ENCODE peak calls at places on chromosomes 13 and 19, in seven cellular contexts. One of them, this sample, is unnamed.

GRCh38 chr13:48333976-48334375 is 30.4 kb downstream of the RB1 start:
- DNase-seq in DND-41: no peak
- DNase-seq in stimulated activated CD4-positive, alpha-beta T cell treated with anti-CD3 and anti-CD28 coated beads, Interleukin-2, amount 100 ng/mL, for 48 hours: no peak
- DNase-seq in NCI-H1436: no peak
- DNase-seq in HS-5: no peak
- DNase-seq in C1 segment of cervical spinal cord: no peak
- DNase-seq in NCI-H187 treated with DMSO at 0.1 percent for 48 hours: no peak
- DNase-seq in this sample: no peak

GRCh38 chr19:17348700-17349099 is 11.3 kb downstream of the GTPBP3 start:
- DNase-seq in DND-41: no peak
- DNase-seq in stimulated activated CD4-positive, alpha-beta T cell treated with anti-CD3 and anti-CD28 coated beads, Interleukin-2, amount 100 ng/mL, for 48 hours: no peak
- DNase-seq in NCI-H1436: no peak
- DNase-seq in HS-5: no peak
- DNase-seq in C1 segment of cervical spinal cord: no peak
- DNase-seq in NCI-H187 treated with DMSO at 0.1 percent for 48 hours: no peak
- DNase-seq in this sample: no peak

GRCh38 chr13:75415720-75416119 is 66.2 kb downstream of the TBC1D4 start:
- DNase-seq in DND-41: no peak
- DNase-seq in stimulated activated CD4-positive, alpha-beta T cell treated with anti-CD3 and anti-CD28 coated beads, Interleukin-2, amount 100 ng/mL, for 48 hours: no peak
- DNase-seq in NCI-H1436: no peak
- DNase-seq in HS-5: peak
- DNase-seq in C1 segment of cervical spinal cord: no peak
- DNase-seq in NCI-H187 treated with DMSO at 0.1 percent for 48 hours: no peak
- DNase-seq in this sample: no peak

GRCh38 chr19:46890423-46891170 is 29.8 kb downstream of the ARHGAP35 start:
- DNase-seq in DND-41: no peak
- DNase-seq in stimulated activated CD4-positive, alpha-beta T cell treated with anti-CD3 and anti-CD28 coated beads, Interleukin-2, amount 100 ng/mL, for 48 hours: no peak
- DNase-seq in NCI-H1436: no peak
- DNase-seq in HS-5: peak
- DNase-seq in C1 segment of cervical spinal cord: no peak
- DNase-seq in NCI-H187 treated with DMSO at 0.1 percent for 48 hours: no peak
- DNase-seq in this sample: no peak

GRCh38 chr19:32373614-32374295 is 28.3 kb downstream of the ZNF507 start:
- DNase-seq in DND-41: no peak
- DNase-seq in stimulated activated CD4-positive, alpha-beta T cell treated with anti-CD3 and anti-CD28 coated beads, Interleukin-2, amount 100 ng/mL, for 48 hours: no peak
- DNase-seq in NCI-H1436: no peak
- DNase-seq in HS-5: peak
- DNase-seq in C1 segment of cervical spinal cord: no peak
- DNase-seq in NCI-H187 treated with DMSO at 0.1 percent for 48 hours: no peak
- DNase-seq in this sample: no peak

GRCh38 chr13:102825921-102826706 is 19.7 kb upstream of the ERCC5 start:
- DNase-seq in DND-41: no peak
- DNase-seq in stimulated activated CD4-positive, alpha-beta T cell treated with anti-CD3 and anti-CD28 coated beads, Interleukin-2, amount 100 ng/mL, for 48 hours: no peak
- DNase-seq in NCI-H1436: no peak
- DNase-seq in HS-5: peak
- DNase-seq in C1 segment of cervical spinal cord: no peak
- DNase-seq in NCI-H187 treated with DMSO at 0.1 percent for 48 hours: no peak
- DNase-seq in this sample: no peak

GRCh38 chr13:108342369-108343289 is 73.1 kb downstream of the TNFSF13B start:
- DNase-seq in DND-41: no peak
- DNase-seq in stimulated activated CD4-positive, alpha-beta T cell treated with anti-CD3 and anti-CD28 coated beads, Interleukin-2, amount 100 ng/mL, for 48 hours: no peak
- DNase-seq in NCI-H1436: peak
- DNase-seq in HS-5: no peak
- DNase-seq in C1 segment of cervical spinal cord: no peak
- DNase-seq in NCI-H187 treated with DMSO at 0.1 percent for 48 hours: no peak
- DNase-seq in this sample: no peak

GRCh38 chr19:42121036-42121621 is 11.1 kb downstream of the POU2F2 start:
- DNase-seq in DND-41: no peak
- DNase-seq in stimulated activated CD4-positive, alpha-beta T cell treated with anti-CD3 and anti-CD28 coated beads, Interleukin-2, amount 100 ng/mL, for 48 hours: no peak
- DNase-seq in NCI-H1436: no peak
- DNase-seq in HS-5: no peak
- DNase-seq in C1 segment of cervical spinal cord: no peak
- DNase-seq in NCI-H187 treated with DMSO at 0.1 percent for 48 hours: no peak
- DNase-seq in this sample: no peak

GRCh38 chr13:34076943-34077703 is 259.2 kb downstream of the RFC3 start:
- DNase-seq in DND-41: no peak
- DNase-seq in stimulated activated CD4-positive, alpha-beta T cell treated with anti-CD3 and anti-CD28 coated beads, Interleukin-2, amount 100 ng/mL, for 48 hours: no peak
- DNase-seq in NCI-H1436: no peak
- DNase-seq in HS-5: no peak
- DNase-seq in C1 segment of cervical spinal cord: no peak
- DNase-seq in NCI-H187 treated with DMSO at 0.1 percent for 48 hours: no peak
- DNase-seq in this sample: no peak

GRCh38 chr19:29694669-29695627 is 20.1 kb downstream of the C19orf12 start:
- DNase-seq in DND-41: peak
- DNase-seq in stimulated activated CD4-positive, alpha-beta T cell treated with anti-CD3 and anti-CD28 coated beads, Interleukin-2, amount 100 ng/mL, for 48 hours: peak
- DNase-seq in NCI-H1436: no peak
- DNase-seq in HS-5: no peak
- DNase-seq in C1 segment of cervical spinal cord: no peak
- DNase-seq in NCI-H187 treated with DMSO at 0.1 percent for 48 hours: no peak
- DNase-seq in this sample: peak

GRCh38 chr19:6219592-6220290 is 60.0 kb downstream of the MLLT1 start:
- DNase-seq in DND-41: no peak
- DNase-seq in stimulated activated CD4-positive, alpha-beta T cell treated with anti-CD3 and anti-CD28 coated beads, Interleukin-2, amount 100 ng/mL, for 48 hours: no peak
- DNase-seq in NCI-H1436: no peak
- DNase-seq in HS-5: no peak
- DNase-seq in C1 segment of cervical spinal cord: no peak
- DNase-seq in NCI-H187 treated with DMSO at 0.1 percent for 48 hours: no peak
- DNase-seq in this sample: no peak

GRCh38 chr13:41054919-41055619 is 6.2 kb upstream of the WBP4 start:
- DNase-seq in DND-41: no peak
- DNase-seq in stimulated activated CD4-positive, alpha-beta T cell treated with anti-CD3 and anti-CD28 coated beads, Interleukin-2, amount 100 ng/mL, for 48 hours: no peak
- DNase-seq in NCI-H1436: no peak
- DNase-seq in HS-5: no peak
- DNase-seq in C1 segment of cervical spinal cord: no peak
- DNase-seq in NCI-H187 treated with DMSO at 0.1 percent for 48 hours: no peak
- DNase-seq in this sample: no peak

GRCh38 chr19:45578861-45579260 is 5.7 kb downstream of the OPA3 start:
- DNase-seq in DND-41: no peak
- DNase-seq in stimulated activated CD4-positive, alpha-beta T cell treated with anti-CD3 and anti-CD28 coated beads, Interleukin-2, amount 100 ng/mL, for 48 hours: no peak
- DNase-seq in NCI-H1436: no peak
- DNase-seq in HS-5: no peak
- DNase-seq in C1 segment of cervical spinal cord: no peak
- DNase-seq in NCI-H187 treated with DMSO at 0.1 percent for 48 hours: no peak
- DNase-seq in this sample: no peak

GRCh38 chr13:110819203-110820014 is 95.5 kb downstream of the ANKRD10 start:
- DNase-seq in DND-41: peak
- DNase-seq in stimulated activated CD4-positive, alpha-beta T cell treated with anti-CD3 and anti-CD28 coated beads, Interleukin-2, amount 100 ng/mL, for 48 hours: peak
- DNase-seq in NCI-H1436: peak
- DNase-seq in HS-5: peak
- DNase-seq in C1 segment of cervical spinal cord: no peak
- DNase-seq in NCI-H187 treated with DMSO at 0.1 percent for 48 hours: peak
- DNase-seq in this sample: peak

GRCh38 chr13:27574661-27575060 is 45.7 kb downstream of the LNX2 start:
- DNase-seq in DND-41: no peak
- DNase-seq in stimulated activated CD4-positive, alpha-beta T cell treated with anti-CD3 and anti-CD28 coated beads, Interleukin-2, amount 100 ng/mL, for 48 hours: no peak
- DNase-seq in NCI-H1436: no peak
- DNase-seq in HS-5: no peak
- DNase-seq in C1 segment of cervical spinal cord: no peak
- DNase-seq in NCI-H187 treated with DMSO at 0.1 percent for 48 hours: no peak
- DNase-seq in this sample: no peak

GRCh38 chr19:39998511-39998910 is 1.7 kb downstream of the ZNF546 start:
- DNase-seq in DND-41: no peak
- DNase-seq in stimulated activated CD4-positive, alpha-beta T cell treated with anti-CD3 and anti-CD28 coated beads, Interleukin-2, amount 100 ng/mL, for 48 hours: no peak
- DNase-seq in NCI-H1436: no peak
- DNase-seq in HS-5: peak
- DNase-seq in C1 segment of cervical spinal cord: no peak
- DNase-seq in NCI-H187 treated with DMSO at 0.1 percent for 48 hours: no peak
- DNase-seq in this sample: no peak

GRCh38 chr19:30163663-30164062 is 208.5 kb upstream of the ZNF536 start:
- DNase-seq in DND-41: no peak
- DNase-seq in stimulated activated CD4-positive, alpha-beta T cell treated with anti-CD3 and anti-CD28 coated beads, Interleukin-2, amount 100 ng/mL, for 48 hours: no peak
- DNase-seq in NCI-H1436: no peak
- DNase-seq in HS-5: no peak
- DNase-seq in C1 segment of cervical spinal cord: no peak
- DNase-seq in NCI-H187 treated with DMSO at 0.1 percent for 48 hours: no peak
- DNase-seq in this sample: no peak

GRCh38 chr19:40594657-40595077 is 6.5 kb upstream of the LTBP4 start:
- DNase-seq in DND-41: no peak
- DNase-seq in stimulated activated CD4-positive, alpha-beta T cell treated with anti-CD3 and anti-CD28 coated beads, Interleukin-2, amount 100 ng/mL, for 48 hours: no peak
- DNase-seq in NCI-H1436: no peak
- DNase-seq in HS-5: no peak
- DNase-seq in C1 segment of cervical spinal cord: no peak
- DNase-seq in NCI-H187 treated with DMSO at 0.1 percent for 48 hours: no peak
- DNase-seq in this sample: no peak